ENCODE peak calls at places on chromosomes 13 and 19, in nine cellular contexts. S is B cell, B is WTC11, K is fibroblast of mammary gland, D is BJ, Q is colonic mucosa, J is heart right ventricle, R is activated B cell treated with CpG ODN at 0.5 μM for 24 hours, Z is HCT116. I is an unnamed sample.

GRCh38 chr13:29255567-29255966 is 339.9 kb downstream of the SLC7A1 start:
- DNase-seq in S (no peak), R (no peak), Q (no peak), K (no peak), D (no peak), B (no peak), J (no peak), Z (no peak), I (no peak)

GRCh38 chr19:46721269-46722003 is 4.5 kb upstream of the PRKD2 start:
- DNase-seq in R (no peak), Z (no peak), J (no peak), D (no peak), Q (no peak), B (peak; percentile 64), S (no peak), K (no peak), I (no peak)

GRCh38 chr19:2798158-2798685 is 12.9 kb downstream of the THOP1 start:
- DNase-seq in R (no peak), Q (no peak), D (no peak), S (no peak), J (no peak), K (no peak), Z (no peak), B (no peak), I (no peak)

GRCh38 chr13:100138859-100139491 is 50.1 kb downstream of the PCCA start:
- DNase-seq in Z (no peak), D (no peak), R (no peak), B (no peak), Q (no peak), J (no peak), S (no peak), K (no peak), I (no peak)

GRCh38 chr19:40685016-40685526 is 5.4 kb downstream of the NUMBL start:
- DNase-seq in D (no peak), K (no peak), B (no peak), Q (no peak), J (no peak), Z (no peak), S (no peak), R (no peak), I (no peak)

GRCh38 chr13:111385182-111385857 is 64.9 kb downstream of the TEX29 start:
- DNase-seq in Q (no peak), D (no peak), S (peak; percentile 5), Z (no peak), K (no peak), R (no peak), B (no peak), J (no peak), I (no peak)

GRCh38 chr13:105428816-105429215 is 1106.6 kb downstream of the EFNB2 start:
- DNase-seq in S (no peak), J (no peak), K (peak; percentile 6), Z (no peak), B (no peak), Q (no peak), D (no peak), R (no peak), I (no peak)

GRCh38 chr13:84279166-84279565 is 396.9 kb upstream of the SLITRK1 start:
- DNase-seq in D (peak; percentile 3), K (no peak), B (no peak), J (no peak), R (no peak), S (no peak), Q (no peak), Z (no peak), I (no peak)

GRCh38 chr13:113888701-113889330 is 24.9 kb upstream of the GAS6 start:
- DNase-seq in J (no peak), R (no peak), Z (no peak), K (no peak), Q (no peak), B (no peak), S (no peak), D (no peak), I (no peak)

GRCh38 chr19:31102674-31103073 is 246.6 kb downstream of the TSHZ3 start:
- DNase-seq in R (no peak), B (no peak), D (no peak), Z (no peak), Q (no peak), S (no peak), J (no peak), K (no peak), I (no peak)

GRCh38 chr19:31096047-31096446 is 253.2 kb downstream of the TSHZ3 start:
- DNase-seq in J (no peak), Q (no peak), Z (no peak), D (no peak), R (no peak), K (no peak), B (peak; percentile 32), S (no peak), I (no peak)

GRCh38 chr19:31096930-31097329 is 252.3 kb downstream of the TSHZ3 start:
- DNase-seq in Z (no peak), B (no peak), D (no peak), R (no peak), K (peak; percentile 4), J (no peak), S (no peak), Q (no peak), I (no peak)

GRCh38 chr19:31100945-31101344 is 248.3 kb downstream of the TSHZ3 start:
- DNase-seq in R (no peak), Q (no peak), Z (no peak), D (no peak), K (no peak), S (no peak), J (no peak), B (no peak), I (no peak)

GRCh38 chr19:31099470-31100190 is 249.6 kb downstream of the TSHZ3 start:
- DNase-seq in R (no peak), Z (no peak), B (no peak), J (no peak), D (no peak), K (peak; percentile 34), S (no peak), Q (no peak), I (no peak)
- TF ChIP-seq CTCF in R (no peak), Z (no peak), B (no peak), J (no peak), D (peak; percentile 11), K (no peak), S (no peak), Q (no peak), I (no peak)

DNA sequence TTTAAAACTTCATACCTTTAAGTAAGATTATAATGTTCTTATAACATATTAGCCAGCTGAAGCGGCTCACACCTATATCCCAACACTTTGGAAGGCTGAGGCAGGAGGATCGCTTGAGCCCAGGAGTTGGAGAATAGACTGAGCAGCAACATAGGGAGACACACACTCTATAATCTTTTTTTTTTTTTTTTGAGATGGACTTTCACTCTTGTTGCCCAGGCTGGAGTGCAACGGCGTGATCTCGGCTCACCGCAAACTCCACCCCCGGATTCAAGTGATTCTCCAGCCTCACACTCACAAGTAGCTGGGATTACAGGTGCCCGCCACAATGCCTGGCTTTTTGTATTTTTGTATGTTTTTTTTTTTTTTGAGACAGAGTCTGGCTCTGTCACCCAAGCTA is 37.3 kb downstream of the SPRYD7 start:
- DNase-seq in R (no peak), D (no peak), S (no peak), K (no peak), Z (no peak), Q (no peak), B (no peak), J (no peak), I (no peak)
- TF ChIP-seq CTCF in R (no peak), D (no peak), S (no peak), K (no peak), Z (no peak), Q (no peak), B (no peak), J (no peak), I (no peak)

GRCh38 chr13:74820809-74821208 is 661.2 kb downstream of the TBC1D4 start:
- DNase-seq in R (no peak), D (no peak), B (no peak), Q (no peak), Z (no peak), K (no peak), J (no peak), S (no peak), I (no peak)

GRCh38 chr13:74816737-74817136 is 665.2 kb downstream of the TBC1D4 start:
- DNase-seq in B (no peak), K (peak; percentile 26), J (no peak), R (no peak), Q (no peak), Z (no peak), S (no peak), D (no peak), I (no peak)

GRCh38 chr13:74825170-74825948 is 656.6 kb downstream of the TBC1D4 start:
- DNase-seq in R (no peak), J (peak; percentile 6), Q (no peak), B (no peak), K (peak; percentile 91), D (peak; percentile 52), S (no peak), Z (no peak), I (no peak)

GRCh38 chr13:74819549-74819948 is 662.4 kb downstream of the TBC1D4 start:
- DNase-seq in R (no peak), J (no peak), Q (no peak), B (no peak), S (no peak), K (no peak), D (no peak), Z (no peak), I (no peak)
- TF ChIP-seq CTCF in R (no peak), J (no peak), Q (no peak), B (no peak), S (no peak), K (no peak), D (no peak), Z (no peak), I (no peak)

GRCh38 chr13:76816394-76816793 is 69.8 kb downstream of the KCTD12 start:
- DNase-seq in R (no peak), Q (no peak), Z (no peak), S (no peak), K (no peak), B (no peak), J (no peak), D (no peak), I (no peak)

GRCh38 chr13:76823969-76824368 is 62.2 kb downstream of the KCTD12 start:
- DNase-seq in Z (no peak), K (no peak), D (no peak), B (no peak), R (no peak), S (no peak), Q (no peak), J (no peak), I (no peak)

GRCh38 chr13:76822691-76823267 is 63.4 kb downstream of the KCTD12 start:
- DNase-seq in Q (no peak), Z (no peak), S (no peak), B (no peak), R (no peak), D (no peak), K (peak; percentile 69), J (no peak), I (no peak)

GRCh38 chr13:76825415-76825814 is 60.8 kb downstream of the KCTD12 start:
- DNase-seq in B (no peak), Q (no peak), D (no peak), R (no peak), S (no peak), K (no peak), J (no peak), Z (no peak), I (no peak)

DNA sequence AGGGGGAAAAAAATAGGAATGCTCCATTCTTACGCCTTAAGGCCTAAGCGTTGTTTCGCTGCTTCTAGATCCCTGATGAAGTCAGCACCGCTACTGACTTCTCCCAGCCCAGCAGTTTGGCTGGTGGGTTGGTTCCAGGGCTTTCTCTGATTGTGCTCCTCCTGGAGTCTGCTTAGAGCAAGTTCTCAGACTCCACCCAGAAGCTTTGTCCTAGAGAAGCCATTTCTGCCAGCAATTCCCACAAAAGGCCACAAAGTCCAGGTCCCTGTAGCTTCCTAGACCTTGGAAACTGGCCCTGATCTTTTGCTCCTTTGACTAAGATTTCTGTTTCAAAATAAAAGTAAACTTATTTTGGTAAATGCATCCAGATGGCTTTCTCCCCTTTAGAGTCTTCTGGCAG is 65.4 kb downstream of the KCTD12 start:
- DNase-seq in Q (no peak), J (peak; percentile 78), B (no peak), K (peak; percentile 71), S (no peak), Z (no peak), D (no peak), R (no peak), I (no peak)
- TF ChIP-seq CTCF in Q (no peak), J (peak; percentile 52), B (no peak), K (peak; percentile 40), S (no peak), Z (no peak), D (peak; percentile 43), R (no peak), I (peak; percentile 30)

I was measured in chondrocyte.